ENCODE peak calls at places on chromosomes 13 and 19, in nine cellular contexts. One of them, this sample, is unnamed.
A peak's percentile ranks its signal among the peaks of the same experiment; 100 is the strongest.

GRCh38 chr13:95226476-95226875 is 74.8 kb downstream of the ABCC4 start:
- DNase-seq in GM23338: no peak
- DNase-seq in transverse colon: no peak
- DNase-seq in breast epithelium: no peak
- DNase-seq in K562: peak; percentile 42
- DNase-seq in stomach: no peak
- DNase-seq in upper lobe of left lung: no peak
- DNase-seq in endothelial cell of umbilical vein: no peak
- DNase-seq in HCT116: no peak
- DNase-seq in this sample: no peak

GRCh38 chr19:45780448-45781281 is 1.6 kb downstream of the DMPK start:
- DNase-seq in upper lobe of left lung: no peak
- DNase-seq in stomach: no peak
- DNase-seq in GM23338: no peak
- DNase-seq in HCT116: no peak
- DNase-seq in breast epithelium: no peak
- DNase-seq in transverse colon: no peak
- DNase-seq in K562: peak; percentile 45
- DNase-seq in endothelial cell of umbilical vein: no peak
- DNase-seq in this sample: no peak

GRCh38 chr13:63433546-63434150 is 2018.0 kb upstream of the PCDH20 start:
- DNase-seq in endothelial cell of umbilical vein: peak; percentile 84
- DNase-seq in stomach: no peak
- DNase-seq in GM23338: no peak
- DNase-seq in breast epithelium: no peak
- DNase-seq in HCT116: no peak
- DNase-seq in transverse colon: no peak
- DNase-seq in K562: no peak
- DNase-seq in upper lobe of left lung: no peak
- DNase-seq in this sample: no peak

GRCh38 chr19:49915271-49915670 is 13.7 kb upstream of the ATF5 start:
- DNase-seq in HCT116: no peak
- DNase-seq in transverse colon: no peak
- DNase-seq in K562: no peak
- DNase-seq in breast epithelium: no peak
- DNase-seq in GM23338: no peak
- DNase-seq in endothelial cell of umbilical vein: no peak
- DNase-seq in upper lobe of left lung: no peak
- DNase-seq in stomach: no peak
- DNase-seq in this sample: no peak

GRCh38 chr13:24459234-24459633 is 53.3 kb downstream of the PARP4 start:
- DNase-seq in upper lobe of left lung: no peak
- DNase-seq in GM23338: no peak
- DNase-seq in K562: no peak
- DNase-seq in endothelial cell of umbilical vein: no peak
- DNase-seq in stomach: no peak
- DNase-seq in HCT116: no peak
- DNase-seq in transverse colon: no peak
- DNase-seq in breast epithelium: no peak
- DNase-seq in this sample: no peak

GRCh38 chr19:33384983-33385382 is 11.5 kb downstream of the CEBPG start:
- DNase-seq in stomach: no peak
- DNase-seq in endothelial cell of umbilical vein: no peak
- DNase-seq in breast epithelium: peak; percentile 1
- DNase-seq in K562: no peak
- DNase-seq in HCT116: no peak
- DNase-seq in upper lobe of left lung: no peak
- DNase-seq in GM23338: no peak
- DNase-seq in transverse colon: no peak
- DNase-seq in this sample: no peak

GRCh38 chr19:38679839-38680238 is 32.4 kb downstream of the ACTN4 start:
- DNase-seq in breast epithelium: no peak
- DNase-seq in upper lobe of left lung: no peak
- DNase-seq in GM23338: no peak
- DNase-seq in transverse colon: no peak
- DNase-seq in endothelial cell of umbilical vein: no peak
- DNase-seq in K562: no peak
- DNase-seq in HCT116: no peak
- DNase-seq in stomach: no peak
- DNase-seq in this sample: no peak

GRCh38 chr13:99931462-99931861 is 40.1 kb downstream of the ZIC5 start:
- DNase-seq in GM23338: peak; percentile 49
- DNase-seq in K562: no peak
- DNase-seq in upper lobe of left lung: no peak
- DNase-seq in transverse colon: no peak
- DNase-seq in HCT116: no peak
- DNase-seq in endothelial cell of umbilical vein: no peak
- DNase-seq in breast epithelium: no peak
- DNase-seq in stomach: no peak
- DNase-seq in this sample: no peak

GRCh38 chr13:106616729-106617128 is 48.8 kb upstream of the ARGLU1 start:
- DNase-seq in transverse colon: no peak
- DNase-seq in upper lobe of left lung: no peak
- DNase-seq in GM23338: no peak
- DNase-seq in K562: no peak
- DNase-seq in endothelial cell of umbilical vein: no peak
- DNase-seq in stomach: no peak
- DNase-seq in HCT116: no peak
- DNase-seq in breast epithelium: no peak
- DNase-seq in this sample: no peak

GRCh38 chr19:42121666-42122069 is 10.6 kb downstream of the POU2F2 start:
- DNase-seq in stomach: no peak
- DNase-seq in HCT116: no peak
- DNase-seq in breast epithelium: no peak
- DNase-seq in transverse colon: peak; percentile 59
- DNase-seq in upper lobe of left lung: no peak
- DNase-seq in GM23338: peak; percentile 69
- DNase-seq in K562: no peak
- DNase-seq in endothelial cell of umbilical vein: peak; percentile 93
- DNase-seq in this sample: peak; percentile 92

DNA sequence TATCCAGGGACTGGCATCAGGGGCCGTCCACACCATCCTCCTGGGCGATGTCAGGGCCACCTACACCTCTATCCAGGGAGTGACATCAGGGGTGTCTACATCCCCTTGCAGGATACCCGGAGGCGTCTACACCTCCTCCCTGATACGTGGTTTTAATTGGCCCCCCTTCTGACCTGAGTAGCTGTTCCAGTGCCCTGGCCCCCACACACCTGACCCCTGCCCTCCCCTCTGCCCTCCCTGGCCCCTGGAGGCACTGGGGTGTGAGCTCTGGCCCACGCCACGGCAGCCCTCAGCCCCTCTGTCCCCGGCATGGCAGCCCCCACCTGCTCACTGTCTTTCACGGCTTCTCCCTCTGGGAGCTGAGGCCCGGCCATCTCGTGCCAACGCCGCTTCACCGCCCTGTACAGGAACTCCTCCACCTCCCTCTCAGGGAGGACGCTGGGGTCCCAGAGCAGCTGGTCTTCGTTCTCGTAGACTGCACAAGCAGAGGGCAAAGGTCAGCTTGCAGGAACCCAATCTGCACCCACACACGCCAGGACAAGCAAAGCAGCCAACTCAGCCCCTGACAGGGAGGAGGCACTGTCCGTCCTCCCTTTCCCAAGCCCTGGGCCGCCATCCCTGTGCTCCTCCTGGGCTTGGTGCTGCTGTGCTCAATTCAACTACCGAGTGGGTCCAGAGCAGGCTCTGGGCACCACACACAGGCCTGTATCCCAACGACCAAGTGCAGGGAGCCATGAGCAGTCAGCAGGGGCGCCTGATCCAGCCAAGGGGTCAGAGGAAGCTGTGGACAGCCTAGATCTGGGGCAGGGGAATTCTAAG is 22.2 kb upstream of the PLPP2 start:
- DNase-seq in HCT116: no peak
- DNase-seq in transverse colon: no peak
- DNase-seq in stomach: peak; percentile 18
- DNase-seq in GM23338: no peak
- DNase-seq in upper lobe of left lung: peak; percentile 67
- DNase-seq in endothelial cell of umbilical vein: peak; percentile 62
- DNase-seq in K562: no peak
- DNase-seq in breast epithelium: no peak
- DNase-seq in this sample: peak; percentile 82
- H3K36me3 ChIP-seq in HCT116: peaks cover 7% of the 10 kb centered on the region
- H3K36me3 ChIP-seq in transverse colon: peaks cover 21% of the 10 kb centered on the region
- H3K36me3 ChIP-seq in stomach: peaks cover 82% of the 10 kb centered on the region
- H3K36me3 ChIP-seq in GM23338: no peaks in the 10 kb centered on the region
- H3K36me3 ChIP-seq in upper lobe of left lung: no peaks in the 10 kb centered on the region
- H3K36me3 ChIP-seq in endothelial cell of umbilical vein: peaks cover 3% of the 10 kb centered on the region
- H3K36me3 ChIP-seq in K562: peaks cover 70% of the 10 kb centered on the region
- H3K36me3 ChIP-seq in breast epithelium: no peaks in the 10 kb centered on the region
- H3K36me3 ChIP-seq in this sample: peaks cover 39% of the 10 kb centered on the region

DNA sequence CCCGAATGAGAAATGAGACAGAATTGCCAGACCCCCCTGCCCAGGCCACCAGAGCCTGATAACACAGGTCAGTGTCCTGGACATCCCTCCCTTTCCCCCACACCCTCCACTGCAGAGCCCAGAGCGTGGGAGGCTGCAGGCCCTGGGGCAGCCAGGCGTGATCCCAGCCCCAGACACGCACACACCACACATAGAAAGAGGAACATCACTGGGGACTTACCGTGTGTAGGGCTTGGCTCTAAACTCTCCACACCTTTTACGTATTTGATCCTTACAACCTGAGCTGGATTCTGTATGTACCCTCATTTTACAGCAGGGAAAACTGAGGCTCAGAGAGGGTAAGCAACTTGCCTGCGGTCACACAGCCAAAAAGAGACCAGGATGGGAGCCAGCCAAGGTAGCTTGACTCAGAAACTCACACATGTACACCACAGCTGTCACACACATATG is 334 bp upstream of the ANGPTL6 start:
- DNase-seq in endothelial cell of umbilical vein: no peak
- DNase-seq in GM23338: no peak
- DNase-seq in HCT116: no peak
- DNase-seq in breast epithelium: no peak
- DNase-seq in K562: peak; percentile 47
- DNase-seq in stomach: no peak
- DNase-seq in transverse colon: no peak
- DNase-seq in upper lobe of left lung: peak; percentile 55
- DNase-seq in this sample: peak; percentile 88
- TF ChIP-seq POLR2AphosphoS5 in endothelial cell of umbilical vein: no peak
- TF ChIP-seq POLR2AphosphoS5 in GM23338: no peak
- TF ChIP-seq POLR2AphosphoS5 in HCT116: no peak
- TF ChIP-seq POLR2AphosphoS5 in breast epithelium: no peak
- TF ChIP-seq POLR2AphosphoS5 in K562: no peak
- TF ChIP-seq POLR2AphosphoS5 in stomach: no peak
- TF ChIP-seq POLR2AphosphoS5 in transverse colon: no peak
- TF ChIP-seq POLR2AphosphoS5 in upper lobe of left lung: no peak
- TF ChIP-seq POLR2AphosphoS5 in this sample: peak; percentile 44

GRCh38 chr13:111115051-111115840 is at the start of gene ARHGEF7:
- DNase-seq in HCT116: no peak
- DNase-seq in K562: no peak
- DNase-seq in GM23338: peak; percentile 69
- DNase-seq in stomach: no peak
- DNase-seq in transverse colon: no peak
- DNase-seq in endothelial cell of umbilical vein: no peak
- DNase-seq in breast epithelium: no peak
- DNase-seq in upper lobe of left lung: peak; percentile 89
- DNase-seq in this sample: no peak
- H3K27me3 ChIP-seq in HCT116: peaks cover 5% of the 10 kb centered on the region
- H3K27me3 ChIP-seq in K562: peaks cover 36% of the 10 kb centered on the region
- H3K27me3 ChIP-seq in GM23338: peaks cover 66% of the 10 kb centered on the region
- H3K27me3 ChIP-seq in stomach: no peaks in the 10 kb centered on the region
- H3K27me3 ChIP-seq in transverse colon: peaks cover 85% of the 10 kb centered on the region
- H3K27me3 ChIP-seq in endothelial cell of umbilical vein: peaks cover 69% of the 10 kb centered on the region
- H3K27me3 ChIP-seq in breast epithelium: peaks cover 66% of the 10 kb centered on the region
- H3K27me3 ChIP-seq in upper lobe of left lung: peaks cover 16% of the 10 kb centered on the region
- H3K27me3 ChIP-seq in this sample: peaks cover 23% of the 10 kb centered on the region

DNA sequence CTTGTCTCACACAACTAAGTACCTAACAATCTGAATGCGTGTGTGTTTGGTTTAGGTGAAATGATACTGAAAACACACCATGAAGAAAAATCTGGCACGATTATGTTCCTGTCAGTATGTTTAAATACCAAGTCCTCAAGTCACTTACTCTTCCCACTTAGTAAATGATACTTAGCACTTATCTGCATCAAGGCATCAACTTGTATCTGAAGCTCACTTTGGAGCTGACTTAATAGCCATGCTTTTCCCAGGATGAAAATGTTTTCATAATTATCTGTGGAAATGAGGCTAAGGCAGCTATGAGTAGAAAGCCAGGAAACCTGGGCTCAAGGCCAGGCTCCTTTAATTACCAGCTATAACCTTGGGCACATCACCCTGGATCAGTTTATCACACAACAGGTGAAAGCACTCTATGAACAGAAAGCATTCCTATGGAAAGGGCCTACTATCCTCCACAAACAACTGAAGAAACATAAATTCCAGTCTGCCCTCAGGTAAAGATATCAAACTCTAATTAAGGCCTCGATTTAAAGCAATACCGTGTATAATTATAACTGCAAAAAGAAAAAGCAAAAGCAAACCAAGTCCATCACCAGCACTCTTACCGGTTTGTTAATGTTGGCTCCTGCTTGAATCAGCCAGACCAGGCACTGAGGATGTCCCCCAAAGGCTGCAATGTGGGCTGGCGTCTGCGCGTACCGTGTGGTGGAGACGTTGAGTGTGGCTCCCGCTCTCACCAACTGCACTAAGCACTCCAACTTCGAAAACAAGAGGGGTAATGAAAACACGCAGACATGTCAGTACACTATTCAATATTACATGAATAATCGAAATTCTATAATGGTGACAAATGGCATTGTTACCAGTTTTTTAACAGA is 4.6 kb downstream of the ANKRD10 start:
- DNase-seq in endothelial cell of umbilical vein: peak; percentile 13
- DNase-seq in transverse colon: peak; percentile 59
- DNase-seq in K562: no peak
- DNase-seq in HCT116: no peak
- DNase-seq in upper lobe of left lung: peak; percentile 36
- DNase-seq in stomach: no peak
- DNase-seq in breast epithelium: no peak
- DNase-seq in GM23338: no peak
- DNase-seq in this sample: no peak
- H3K36me3 ChIP-seq in endothelial cell of umbilical vein: peaks cover 10% of the 10 kb centered on the region
- H3K36me3 ChIP-seq in transverse colon: peaks cover 8% of the 10 kb centered on the region
- H3K36me3 ChIP-seq in K562: peaks cover 64% of the 10 kb centered on the region
- H3K36me3 ChIP-seq in HCT116: peaks cover 9% of the 10 kb centered on the region
- H3K36me3 ChIP-seq in upper lobe of left lung: no peaks in the 10 kb centered on the region
- H3K36me3 ChIP-seq in stomach: peaks cover 38% of the 10 kb centered on the region
- H3K36me3 ChIP-seq in breast epithelium: no peaks in the 10 kb centered on the region
- H3K36me3 ChIP-seq in GM23338: peaks cover 8% of the 10 kb centered on the region
- H3K36me3 ChIP-seq in this sample: peaks cover 6% of the 10 kb centered on the region

GRCh38 chr19:18046066-18046718 is 38.2 kb downstream of the ARRDC2 start:
- DNase-seq in transverse colon: peak; percentile 15
- DNase-seq in breast epithelium: no peak
- DNase-seq in K562: peak; percentile 54
- DNase-seq in GM23338: no peak
- DNase-seq in HCT116: peak; percentile 37
- DNase-seq in endothelial cell of umbilical vein: no peak
- DNase-seq in upper lobe of left lung: no peak
- DNase-seq in stomach: peak; percentile 47
- DNase-seq in this sample: no peak
- TF ChIP-seq POLR2AphosphoS5 in transverse colon: no peak
- TF ChIP-seq POLR2AphosphoS5 in breast epithelium: peak; percentile 51
- TF ChIP-seq POLR2AphosphoS5 in K562: no peak
- TF ChIP-seq POLR2AphosphoS5 in GM23338: no peak
- TF ChIP-seq POLR2AphosphoS5 in HCT116: no peak
- TF ChIP-seq POLR2AphosphoS5 in endothelial cell of umbilical vein: no peak
- TF ChIP-seq POLR2AphosphoS5 in upper lobe of left lung: no peak
- TF ChIP-seq POLR2AphosphoS5 in stomach: no peak
- TF ChIP-seq POLR2AphosphoS5 in this sample: no peak

This sample was measured in spleen.